ENCODE peak calls at places on chromosomes 3 and 15, in eight cellular contexts. L, E, O, I, R, Q, H and B are unnamed samples.

GRCh38 chr15:84883916-84884781 is at the start of gene SLC28A1:
- DNase-seq in L (no peak), E (no peak), O (no peak), I (no peak), R (no peak), Q (no peak), H (no peak), B (no peak)

GRCh38 chr15:34355241-34355640 is 11.8 kb downstream of the LPCAT4 start:
- DNase-seq in L (no peak), E (no peak), O (no peak), I (no peak), R (no peak), Q (no peak), H (no peak), B (no peak)

GRCh38 chr15:68640791-68641331 is 62.1 kb downstream of the CORO2B start:
- DNase-seq in L (no peak), E (no peak), O (no peak), I (no peak), R (peak; percentile 14), Q (no peak), H (no peak), B (no peak)

GRCh38 chr15:43225201-43225949 is 4.6 kb upstream of the EPB42 start:
- DNase-seq in L (peak; percentile 41), E (peak; percentile 33), O (peak; percentile 40), I (peak; percentile 30), R (peak; percentile 67), Q (no peak), H (no peak), B (no peak)

GRCh38 chr3:159814161-159814560 is 174.5 kb upstream of the IL12A start:
- DNase-seq in L (peak; percentile 24), E (no peak), O (peak; percentile 19), I (no peak), R (no peak), Q (no peak), H (no peak), B (no peak)

GRCh38 chr3:159669753-159670152 is 318.9 kb upstream of the IL12A start:
- DNase-seq in L (no peak), E (no peak), O (no peak), I (no peak), R (peak; percentile 49), Q (no peak), H (no peak), B (no peak)

GRCh38 chr15:57312323-57313133 is 63.8 kb upstream of the CGNL1 start:
- DNase-seq in L (no peak), E (no peak), O (no peak), I (no peak), R (no peak), Q (no peak), H (peak; percentile 52), B (no peak)

GRCh38 chr3:66195347-66195783 is 25.4 kb upstream of the SLC25A26 start:
- DNase-seq in L (peak; percentile 15), E (peak; percentile 53), O (peak; percentile 73), I (no peak), R (peak; percentile 26), Q (peak; percentile 54), H (peak; percentile 66), B (peak; percentile 79)

GRCh38 chr3:37904614-37905047 is 43.0 kb downstream of the CTDSPL start:
- DNase-seq in L (no peak), E (no peak), O (no peak), I (no peak), R (no peak), Q (no peak), H (no peak), B (no peak)

GRCh38 chr3:7293286-7293685 is 432.4 kb downstream of the GRM7 start:
- DNase-seq in L (no peak), E (no peak), O (no peak), I (no peak), R (peak; percentile 44), Q (no peak), H (no peak), B (no peak)

DNA sequence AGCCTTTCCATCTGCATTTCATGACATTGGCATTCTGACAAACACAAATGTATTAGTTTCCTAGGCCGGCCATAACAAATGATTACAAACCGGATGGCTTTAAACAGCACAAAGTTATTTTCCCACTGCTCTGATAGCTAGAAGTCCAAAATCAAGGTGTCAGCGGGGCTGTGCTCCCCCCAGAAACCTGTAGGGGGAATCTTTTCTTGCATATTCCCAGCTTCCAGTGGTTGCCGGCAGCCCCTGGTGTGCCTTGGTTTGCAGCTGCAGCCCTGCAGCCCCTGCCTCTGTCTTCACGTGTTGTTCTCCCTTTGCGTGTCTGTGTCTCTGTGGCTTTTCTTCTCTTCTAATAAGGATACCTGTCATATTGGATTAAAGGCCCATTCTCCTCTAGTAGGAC is 79.0 kb upstream of the CDV3 start:
- DNase-seq in L (peak; percentile 47), E (peak; percentile 47), O (peak; percentile 73), I (no peak), R (peak; percentile 37), Q (peak; percentile 29), H (no peak), B (peak; percentile 39)
- TF ChIP-seq CTCF in L (peak; percentile 60), E (peak; percentile 26), O (peak; percentile 58), I (no peak), R (peak; percentile 63), Q (peak; percentile 48), H (no peak), B (peak; percentile 63)

GRCh38 chr15:74035121-74035829 is 40.8 kb downstream of the PML start:
- DNase-seq in L (no peak), E (no peak), O (no peak), I (no peak), R (no peak), Q (no peak), H (no peak), B (no peak)

GRCh38 chr15:74039656-74040010 is 42.7 kb downstream of the GOLGA6A start:
- DNase-seq in L (no peak), E (no peak), O (no peak), I (no peak), R (no peak), Q (no peak), H (no peak), B (no peak)

GRCh38 chr15:74038707-74039655 is 43.4 kb downstream of the GOLGA6A start:
- DNase-seq in L (no peak), E (no peak), O (no peak), I (no peak), R (no peak), Q (no peak), H (no peak), B (no peak)

GRCh38 chr15:74036271-74037170 is 42.0 kb downstream of the PML start:
- DNase-seq in L (peak; percentile 74), E (peak; percentile 72), O (peak; percentile 86), I (no peak), R (peak; percentile 84), Q (peak; percentile 59), H (peak; percentile 49), B (peak; percentile 79)

DNA sequence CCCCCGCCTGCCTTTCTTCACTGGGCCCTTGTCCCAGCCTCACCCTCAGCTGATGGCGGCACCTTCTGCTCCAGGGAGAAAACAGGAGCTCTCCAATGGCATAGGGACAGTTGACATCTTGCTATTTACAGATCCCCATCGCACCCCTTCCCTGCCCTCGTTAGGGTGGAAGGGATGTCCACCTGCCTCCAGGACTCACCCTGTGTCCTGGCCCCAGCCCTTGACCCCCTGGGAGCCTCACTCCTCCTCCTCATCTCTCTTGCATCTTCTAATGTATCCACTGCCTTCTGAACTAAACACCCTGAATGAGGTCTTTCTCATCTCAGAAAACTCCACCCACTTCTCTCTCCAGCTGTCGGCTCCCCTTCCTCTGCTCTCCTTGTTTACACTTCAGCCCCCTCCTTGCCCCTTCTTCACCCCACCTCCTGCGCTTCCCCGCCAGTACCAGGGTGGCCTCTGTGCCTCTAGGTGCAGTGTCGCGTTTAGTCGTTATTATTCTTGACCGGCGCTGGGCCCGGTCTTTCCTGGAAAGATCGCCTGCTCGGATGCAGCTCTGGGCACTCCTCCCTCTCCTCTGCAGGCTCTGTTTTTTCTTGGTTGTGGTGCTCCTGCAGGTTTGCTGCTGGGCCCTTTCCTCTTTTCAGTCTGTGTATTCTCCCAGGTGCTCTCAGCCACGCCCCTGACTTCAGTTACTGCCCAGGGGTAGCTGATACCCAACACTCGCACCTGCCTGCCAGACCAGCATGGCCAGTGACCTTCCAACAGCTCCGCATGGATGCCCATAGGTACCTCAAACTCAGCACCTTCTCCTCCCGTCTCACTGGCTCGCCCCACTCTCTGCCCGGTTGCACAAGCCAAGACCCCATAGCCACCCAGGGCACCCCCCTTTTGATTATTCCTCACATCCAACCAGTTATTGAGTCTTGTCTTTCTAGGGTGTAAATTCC is 42.9 kb downstream of the PML start:
- DNase-seq in L (no peak), E (no peak), O (no peak), I (no peak), R (no peak), Q (no peak), H (no peak), B (no peak)
- TF ChIP-seq CTCF in L (no peak), E (no peak), O (no peak), I (no peak), R (no peak), Q (peak; percentile 9), H (no peak), B (peak; percentile 7)

GRCh38 chr3:55481918-55482495 is 5.1 kb downstream of the WNT5A start:
- DNase-seq in L (peak; percentile 44), E (peak; percentile 60), O (peak; percentile 57), I (no peak), R (peak; percentile 45), Q (peak; percentile 30), H (no peak), B (peak; percentile 68)
- TF ChIP-seq CTCF in L (no peak), E (no peak), O (no peak), I (no peak), R (peak; percentile 25), Q (peak; percentile 49), H (no peak), B (no peak)

GRCh38 chr3:156865732-156866131 is 39.6 kb downstream of the LEKR1 start:
- DNase-seq in L (no peak), E (no peak), O (no peak), I (no peak), R (no peak), Q (no peak), H (no peak), B (no peak)
- TF ChIP-seq CTCF in L (no peak), E (no peak), O (no peak), I (no peak), R (no peak), Q (no peak), H (no peak), B (no peak)

DNA sequence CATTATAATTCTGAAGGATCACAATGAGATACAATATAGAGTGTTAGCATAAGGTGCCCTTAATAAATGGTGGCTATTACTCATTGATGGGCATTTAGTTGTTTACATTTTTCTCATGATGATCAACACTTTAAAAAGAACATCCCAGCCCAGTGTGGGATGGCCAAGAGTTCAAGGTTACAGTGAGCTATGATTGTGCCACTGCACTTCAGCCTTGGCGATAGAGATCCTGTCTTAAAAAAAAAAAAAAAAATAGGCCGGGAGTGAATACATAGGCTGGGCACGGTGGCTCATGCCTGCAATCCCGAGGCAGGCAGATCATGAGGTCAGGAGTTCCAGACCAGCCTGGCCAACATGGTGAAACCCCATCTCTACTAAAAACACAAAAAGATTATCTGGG is 1.6 kb upstream of the FXR1 start:
- DNase-seq in L (no peak), E (no peak), O (no peak), I (no peak), R (no peak), Q (no peak), H (no peak), B (no peak)
- TF ChIP-seq CTCF in L (no peak), E (no peak), O (no peak), I (no peak), R (no peak), Q (no peak), H (no peak), B (no peak)

GRCh38 chr3:104596551-104596950 is 770.2 kb upstream of the ALCAM start:
- DNase-seq in L (peak; percentile 34), E (peak; percentile 8), O (no peak), I (no peak), R (peak; percentile 52), Q (peak; percentile 14), H (no peak), B (no peak)
- TF ChIP-seq CTCF in L (peak; percentile 66), E (peak; percentile 54), O (peak; percentile 32), I (peak; percentile 17), R (peak; percentile 48), Q (peak; percentile 74), H (peak; percentile 51), B (peak; percentile 72)